ENCODE peak calls at places on chromosome 14, in four cellular contexts. B is fibroblast of the aortic adventitia, S is lower leg skin, V is ovary. E is an unnamed sample.

GRCh38 chr14:40058916-40059897 is 627.0 kb upstream of the FBXO33 start:
- DNase-seq in B (no peak), S (no peak), V (no peak), E (no peak)

GRCh38 chr14:31909977-31910376 is 167.1 kb upstream of the ARHGAP5 start:
- DNase-seq in B (no peak), S (no peak), V (no peak), E (no peak)

GRCh38 chr14:63200767-63201166 is 3.5 kb upstream of the RHOJ start:
- DNase-seq in B (no peak), S (no peak), V (no peak), E (no peak)

GRCh38 chr14:23539209-23539866 is 12.2 kb downstream of the ZFHX2 start:
- DNase-seq in B (peak), S (no peak), V (no peak), E (peak)

GRCh38 chr14:23608454-23608853 is 27.7 kb upstream of the DHRS2 start:
- DNase-seq in B (no peak), S (no peak), V (no peak), E (no peak)

GRCh38 chr14:96698846-96699543 is 98.2 kb upstream of the VRK1 start:
- DNase-seq in B (no peak), S (no peak), V (no peak), E (no peak)

GRCh38 chr14:58878740-58879139 is 241.0 kb downstream of the DACT1 start:
- DNase-seq in B (no peak), S (no peak), V (no peak), E (no peak)

GRCh38 chr14:29814153-29815057 is 113.2 kb downstream of the PRKD1 start:
- DNase-seq in B (peak), S (no peak), V (peak), E (no peak)

GRCh38 chr14:53217283-53217994 is 64.3 kb upstream of the DDHD1 start:
- DNase-seq in B (peak), S (peak), V (peak), E (peak)

GRCh38 chr14:30638926-30639325 is 16.8 kb downstream of the SCFD1 start:
- DNase-seq in B (no peak), S (no peak), V (no peak), E (no peak)

GRCh38 chr14:93566065-93566693 is 135.4 kb downstream of the UNC79 start:
- DNase-seq in B (no peak), S (no peak), V (no peak), E (no peak)

GRCh38 chr14:58272589-58273372 is 25.6 kb upstream of the ARID4A start:
- DNase-seq in B (peak), S (no peak), V (no peak), E (no peak)

GRCh38 chr14:64612021-64612380 is 62.2 kb downstream of the PPP1R36 start:
- DNase-seq in B (peak), S (no peak), V (no peak), E (no peak)

GRCh38 chr14:20772650-20773049 is 4.4 kb downstream of the EDDM3B start:
- DNase-seq in B (no peak), S (no peak), V (no peak), E (no peak)

GRCh38 chr14:99809376-99809775 is 16.2 kb downstream of the EML1 start:
- DNase-seq in B (peak), S (peak), V (peak), E (peak)

GRCh38 chr14:92258934-92259333 is 64.0 kb upstream of the SLC24A4 start:
- DNase-seq in B (no peak), S (no peak), V (no peak), E (peak)

GRCh38 chr14:65054471-65055085 is 47.7 kb downstream of the MAX start:
- DNase-seq in B (no peak), S (no peak), V (no peak), E (no peak)

GRCh38 chr14:69571879-69572633 is 2.6 kb downstream of the CCDC177 start:
- DNase-seq in B (no peak), S (no peak), V (peak), E (no peak)

GRCh38 chr14:93186461-93186860 is 1.3 kb downstream of the LYSET start:
- DNase-seq in B (no peak), S (no peak), V (no peak), E (no peak)

GRCh38 chr14:63457498-63457897 is 85.7 kb downstream of the PPP2R5E start:
- DNase-seq in B (no peak), S (no peak), V (no peak), E (no peak)

GRCh38 chr14:57707219-57707618 is 158.7 kb downstream of the SLC35F4 start:
- DNase-seq in B (no peak), S (no peak), V (no peak), E (no peak)

GRCh38 chr14:53016919-53017318 is 66.1 kb upstream of the FERMT2 start:
- DNase-seq in B (no peak), S (no peak), V (no peak), E (no peak)

GRCh38 chr14:61571931-61572330 is 123.4 kb upstream of the HIF1A start:
- DNase-seq in B (no peak), S (no peak), V (no peak), E (no peak)

GRCh38 chr14:95830386-95830785 is 46.2 kb upstream of the TUNAR start:
- DNase-seq in B (no peak), S (no peak), V (no peak), E (no peak)

GRCh38 chr14:58947816-58948440 is 240.5 kb upstream of the DAAM1 start:
- DNase-seq in B (peak), S (no peak), V (no peak), E (no peak)

GRCh38 chr14:58752782-58753181 is 115.0 kb downstream of the DACT1 start:
- DNase-seq in B (peak), S (peak), V (peak), E (peak)

GRCh38 chr14:103527408-103528157 is 1.4 kb upstream of the TRMT61A start:
- DNase-seq in B (peak), S (no peak), V (no peak), E (no peak)

DNA sequence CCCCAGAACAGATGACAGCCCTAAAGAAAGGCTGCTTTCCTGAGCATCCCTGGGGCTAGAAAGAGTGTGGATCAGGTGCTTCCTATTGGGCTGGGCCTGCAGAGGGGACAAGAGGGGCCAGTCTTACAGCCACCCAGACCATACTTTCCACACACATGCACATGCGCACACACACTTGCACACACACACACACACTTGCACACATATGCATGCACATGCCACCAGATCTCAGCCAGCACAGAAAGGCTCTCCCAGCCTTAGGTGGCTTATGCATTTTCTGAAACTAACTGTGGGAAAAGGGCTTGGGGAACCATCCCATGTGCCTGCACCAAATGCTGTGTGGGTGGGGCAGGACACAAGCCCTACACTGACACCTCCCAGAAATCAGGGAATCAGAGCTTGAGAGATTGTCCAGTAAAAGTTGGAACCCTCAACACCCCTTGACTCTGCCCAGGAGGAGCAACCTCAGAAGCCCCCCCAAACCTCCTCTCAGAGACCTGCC is 2.5 kb upstream of the DIO3 start:
- DNase-seq in B (no peak), S (no peak), V (no peak), E (no peak)
- H3K4me3 ChIP-seq in B (no peak), S (no peak), V (peak), E (no peak)

GRCh38 chr14:88189040-88189839 is 133.8 kb downstream of the KCNK10 start:
- DNase-seq in B (peak), S (peak), V (peak), E (peak)
- H3K4me3 ChIP-seq in B (no peak), S (no peak), V (peak), E (peak)

GRCh38 chr14:104980601-104981531 is 2.7 kb upstream of the AHNAK2 start:
- DNase-seq in B (no peak), S (no peak), V (no peak), E (peak)

GRCh38 chr14:104979758-104980591 is 1.8 kb upstream of the AHNAK2 start:
- DNase-seq in B (peak), S (no peak), V (no peak), E (peak)

GRCh38 chr14:104977008-104977680 is 1.0 kb downstream of the AHNAK2 start:
- DNase-seq in B (no peak), S (no peak), V (no peak), E (peak)

GRCh38 chr14:104977681-104978647 is at the start of gene AHNAK2:
- DNase-seq in B (peak), S (no peak), V (no peak), E (peak)

GRCh38 chr14:104978774-104979691 is 859 bp upstream of the AHNAK2 start:
- DNase-seq in B (no peak), S (no peak), V (no peak), E (peak)
- H3K4me3 ChIP-seq in B (peak), S (no peak), V (peak), E (peak)

GRCh38 chr14:87992349-87992719 is 648 bp downstream of the GALC start:
- DNase-seq in B (peak), S (no peak), V (no peak), E (no peak)
- H3K4me3 ChIP-seq in B (peak), S (peak), V (peak), E (peak)

GRCh38 chr14:102509744-102510615 is at the start of gene ANKRD9:
- DNase-seq in B (peak), S (peak), V (peak), E (peak)
- H3K4me3 ChIP-seq in B (peak), S (peak), V (peak), E (peak)

DNA sequence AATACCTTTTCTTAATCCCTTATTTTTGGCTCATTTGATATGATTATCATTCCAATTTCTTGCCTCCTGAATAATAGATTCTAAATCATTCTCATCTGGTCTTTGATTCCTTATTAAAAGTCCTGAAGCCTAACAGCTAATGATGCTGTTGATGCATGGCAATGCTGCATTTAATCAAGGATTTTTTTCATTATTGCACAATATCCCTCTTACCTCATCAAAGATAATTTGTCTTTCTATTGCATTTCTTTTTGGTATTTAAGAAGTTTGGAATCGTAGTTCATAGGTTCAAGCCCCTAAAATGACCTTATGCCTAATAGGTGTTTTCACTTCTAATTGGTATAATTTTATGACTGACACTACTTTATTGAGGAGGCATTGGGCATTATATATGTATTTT is 648.2 kb upstream of the STXBP6 start:
- DNase-seq in B (no peak), S (no peak), V (no peak), E (no peak)
- H3K4me3 ChIP-seq in B (no peak), S (no peak), V (no peak), E (no peak)

DNA sequence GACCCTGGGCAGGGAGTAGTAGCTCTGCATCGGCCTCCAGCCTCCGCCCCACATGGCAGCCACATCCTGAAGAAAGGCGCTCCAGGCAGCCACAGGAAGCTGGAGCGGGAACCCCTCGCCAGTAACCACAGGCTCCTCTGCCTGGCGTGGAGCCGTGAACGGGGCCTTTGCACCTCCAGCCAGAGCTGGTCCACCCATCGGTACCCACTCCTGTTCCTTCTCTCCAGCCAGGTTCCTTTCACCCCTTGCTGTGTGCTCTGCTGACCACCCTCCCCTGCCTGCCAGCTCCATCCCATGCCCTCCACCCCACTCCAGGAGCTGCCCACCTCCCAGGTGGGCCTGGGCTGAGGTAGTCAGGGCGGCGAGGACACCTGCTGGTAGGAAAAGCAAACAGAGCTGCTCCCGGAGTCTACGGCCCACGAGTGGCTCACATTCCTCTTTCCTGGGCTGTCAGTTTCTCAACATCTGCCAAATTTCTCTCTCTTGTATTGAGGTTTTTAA is 2.7 kb downstream of the TGFB3 start:
- DNase-seq in B (peak), S (no peak), V (peak), E (peak)
- H3K4me3 ChIP-seq in B (peak), S (no peak), V (peak), E (no peak)

DNA sequence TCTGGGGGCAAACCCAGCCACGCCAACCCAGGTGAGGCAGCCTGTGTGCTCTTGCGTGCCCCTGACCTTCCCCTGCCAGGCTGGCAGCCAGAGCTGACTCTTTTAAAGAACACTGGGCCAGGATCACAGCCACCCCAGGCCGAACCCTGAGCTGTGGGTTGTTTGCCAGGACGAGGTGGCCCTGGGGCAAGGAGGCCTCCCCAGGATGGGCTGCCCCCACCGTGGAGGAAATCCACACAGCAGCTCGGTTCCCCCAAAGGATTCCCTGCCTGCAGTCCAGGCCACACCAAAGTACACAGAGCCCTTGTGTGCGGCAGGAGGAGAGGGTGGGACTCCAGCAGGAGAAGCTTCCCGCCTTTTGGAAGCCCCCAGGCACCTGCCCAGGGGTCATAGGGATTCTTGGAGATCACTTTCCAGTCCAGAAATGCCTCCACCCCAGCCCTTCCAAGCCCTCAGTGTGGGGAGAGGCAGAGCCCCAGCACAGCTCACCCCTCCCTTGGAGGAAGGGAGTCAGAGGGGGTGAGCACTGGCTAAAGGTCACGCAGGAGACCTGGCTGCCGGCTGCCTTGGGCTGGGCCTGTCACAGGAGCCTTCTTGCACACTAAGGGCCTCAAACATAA is 115.6 kb downstream of the CALM1 start:
- DNase-seq in B (no peak), S (no peak), V (no peak), E (no peak)
- H3K4me3 ChIP-seq in B (no peak), S (no peak), V (no peak), E (no peak)

GRCh38 chr14:38252066-38252710 is 3.7 kb downstream of the CLEC14A start:
- DNase-seq in B (no peak), S (no peak), V (no peak), E (no peak)
- H3K4me3 ChIP-seq in B (no peak), S (no peak), V (no peak), E (no peak)